ENCODE peak calls at places on chromosomes 3 and 15, in ten cellular contexts. L, K, Y, J, O, Q, Z, V, M and W are unnamed samples.

GRCh38 chr15:58889363-58889762 is 44.1 kb downstream of the SLTM start:
- DNase-seq in Q (no peak), L (no peak), M (no peak), V (no peak), Z (no peak), K (no peak), J (no peak), Y (peak; percentile 20), O (no peak), W (no peak)

GRCh38 chr15:65836665-65837064 is 32.6 kb upstream of the RAB11A start:
- DNase-seq in M (no peak), K (no peak), L (no peak), J (peak; percentile 62), O (no peak), V (no peak), Q (no peak), Y (no peak), Z (no peak), W (no peak)

GRCh38 chr3:27805282-27805681 is 83.2 kb upstream of the EOMES start:
- DNase-seq in J (no peak), K (no peak), M (no peak), Y (no peak), Q (no peak), O (no peak), Z (no peak), V (no peak), L (no peak), W (no peak)

GRCh38 chr15:70061696-70062270 is 35.9 kb downstream of the TLE3 start:
- DNase-seq in L (no peak), O (no peak), V (no peak), Q (no peak), K (no peak), Y (no peak), J (no peak), M (no peak), Z (no peak), W (no peak)

GRCh38 chr3:61449327-61450040 is 111.9 kb upstream of the PTPRG start:
- DNase-seq in L (no peak), K (no peak), Z (no peak), V (no peak), O (no peak), Q (no peak), M (no peak), Y (no peak), J (no peak), W (no peak)

GRCh38 chr3:14234197-14235002 is 55.8 kb downstream of the LSM3 start:
- DNase-seq in Y (no peak), J (no peak), V (no peak), O (no peak), L (peak; percentile 72), Z (no peak), K (no peak), Q (peak; percentile 66), M (no peak), W (no peak)

GRCh38 chr15:99683000-99683670 is 50.1 kb downstream of the LYSMD4 start:
- DNase-seq in J (no peak), Y (no peak), Z (peak; percentile 24), L (no peak), V (no peak), O (no peak), Q (no peak), M (no peak), K (no peak), W (no peak)

GRCh38 chr3:43231276-43232000 is 54.9 kb upstream of the SNRK start:
- DNase-seq in O (peak; percentile 44), M (peak; percentile 25), L (no peak), Y (no peak), Z (no peak), Q (no peak), J (no peak), V (no peak), K (no peak), W (no peak)